ENCODE peak calls at places on chromosome 9, in eight cellular contexts. U is Karpas-422; R is GM23248; B is gastrocnemius medialis; A is stomach; Z is Jurkat, Clone E6-1; Y is astrocyte of the spinal cord; O is IMR-90. T is an unnamed sample.

GRCh38 chr9:91433180-91433579 is 9.5 kb upstream of the NFIL3 start:
- DNase-seq in U (peak), R (peak), B (no peak), A (no peak), Z (peak), Y (peak), O (peak), T (no peak)

GRCh38 chr9:88692837-88693236 is 157.9 kb downstream of the NXNL2 start:
- DNase-seq in U (no peak), R (no peak), B (no peak), A (no peak), Z (no peak), Y (no peak), O (no peak), T (no peak)

GRCh38 chr9:78806492-78807160 is 509.7 kb downstream of the PSAT1 start:
- DNase-seq in U (no peak), R (no peak), B (no peak), A (no peak), Z (no peak), Y (no peak), O (peak), T (no peak)

GRCh38 chr9:96491079-96491879 is 41.3 kb downstream of the HABP4 start:
- DNase-seq in U (no peak), R (no peak), B (no peak), A (no peak), Z (peak), Y (peak), O (peak), T (no peak)

GRCh38 chr9:82586918-82587356 is 476.0 kb downstream of the RASEF start:
- DNase-seq in U (no peak), R (no peak), B (no peak), A (no peak), Z (no peak), Y (no peak), O (no peak), T (no peak)

GRCh38 chr9:14778565-14778964 is 56.0 kb upstream of the CER1 start:
- DNase-seq in U (no peak), R (no peak), B (no peak), A (no peak), Z (no peak), Y (no peak), O (no peak), T (no peak)

GRCh38 chr9:3244963-3245653 is 280.7 kb downstream of the RFX3 start:
- DNase-seq in U (no peak), R (peak), B (no peak), A (no peak), Z (no peak), Y (no peak), O (no peak), T (no peak)

GRCh38 chr9:133306242-133307194 is 29.5 kb downstream of the SURF6 start:
- DNase-seq in U (no peak), R (no peak), B (no peak), A (no peak), Z (no peak), Y (peak), O (no peak), T (no peak)

GRCh38 chr9:136665111-136665703 is 2.5 kb downstream of the EGFL7 start:
- DNase-seq in U (no peak), R (peak), B (no peak), A (no peak), Z (no peak), Y (no peak), O (no peak), T (no peak)

GRCh38 chr9:137813167-137813566 is 64.4 kb upstream of the CACNA1B start:
- DNase-seq in U (no peak), R (no peak), B (no peak), A (no peak), Z (no peak), Y (no peak), O (no peak), T (no peak)

GRCh38 chr9:119836036-119836435 is 466.8 kb upstream of the BRINP1 start:
- DNase-seq in U (no peak), R (no peak), B (no peak), A (no peak), Z (no peak), Y (no peak), O (no peak), T (no peak)

GRCh38 chr9:109228093-109228642 is 61.1 kb upstream of the FRRS1L start:
- DNase-seq in U (no peak), R (no peak), B (no peak), A (no peak), Z (no peak), Y (no peak), O (no peak), T (no peak)

GRCh38 chr9:4180907-4181605 is 118.8 kb downstream of the GLIS3 start:
- DNase-seq in U (no peak), R (no peak), B (no peak), A (no peak), Z (no peak), Y (no peak), O (no peak), T (no peak)

GRCh38 chr9:1434082-1434481 is 383.9 kb downstream of the DMRT2 start:
- DNase-seq in U (no peak), R (peak), B (no peak), A (no peak), Z (no peak), Y (no peak), O (no peak), T (no peak)

GRCh38 chr9:35820076-35820475 is 5.2 kb upstream of the HINT2 start:
- DNase-seq in U (no peak), R (peak), B (no peak), A (no peak), Z (no peak), Y (peak), O (peak), T (no peak)

GRCh38 chr9:134189475-134190231 is 25.3 kb upstream of the RNU6ATAC start:
- DNase-seq in U (no peak), R (no peak), B (peak), A (no peak), Z (no peak), Y (no peak), O (no peak), T (no peak)

GRCh38 chr9:89502038-89502601 is 4.2 kb upstream of the SEMA4D start:
- DNase-seq in U (no peak), R (no peak), B (no peak), A (no peak), Z (peak), Y (no peak), O (no peak), T (no peak)

GRCh38 chr9:132247942-132248341 is 86.1 kb downstream of the NTNG2 start:
- DNase-seq in U (no peak), R (no peak), B (no peak), A (no peak), Z (no peak), Y (no peak), O (no peak), T (no peak)

GRCh38 chr9:133664651-133665050 is 28.5 kb downstream of the DBH start:
- DNase-seq in U (no peak), R (no peak), B (no peak), A (no peak), Z (no peak), Y (no peak), O (no peak), T (no peak)

GRCh38 chr9:125509476-125509875 is 197.5 kb downstream of the MAPKAP1 start:
- DNase-seq in U (no peak), R (peak), B (no peak), A (no peak), Z (no peak), Y (no peak), O (peak), T (no peak)

GRCh38 chr9:104970588-104970987 is 42.6 kb upstream of the ABCA1 start:
- DNase-seq in U (no peak), R (peak), B (no peak), A (no peak), Z (no peak), Y (no peak), O (peak), T (no peak)

GRCh38 chr9:134983094-134983493 is 65.4 kb upstream of the FCN1 start:
- DNase-seq in U (peak), R (no peak), B (no peak), A (peak), Z (no peak), Y (no peak), O (no peak), T (no peak)

GRCh38 chr9:77897292-77897691 is 134.3 kb downstream of the GNAQ start:
- DNase-seq in U (peak), R (peak), B (no peak), A (no peak), Z (peak), Y (peak), O (peak), T (no peak)

GRCh38 chr9:14942037-14942436 is 31.8 kb upstream of the FREM1 start:
- DNase-seq in U (no peak), R (peak), B (no peak), A (no peak), Z (no peak), Y (no peak), O (no peak), T (no peak)

GRCh38 chr9:94734054-94734754 is 7.7 kb downstream of the AOPEP start:
- DNase-seq in U (no peak), R (no peak), B (no peak), A (no peak), Z (no peak), Y (no peak), O (no peak), T (no peak)

GRCh38 chr9:2180171-2180570 is 165.0 kb downstream of the SMARCA2 start:
- DNase-seq in U (no peak), R (peak), B (no peak), A (no peak), Z (no peak), Y (no peak), O (no peak), T (no peak)

GRCh38 chr9:133583111-133583510 is 26.1 kb downstream of the FAM163B start:
- DNase-seq in U (no peak), R (no peak), B (no peak), A (no peak), Z (no peak), Y (no peak), O (no peak), T (no peak)

GRCh38 chr9:33162721-33163311 is 4.3 kb downstream of the B4GALT1 start:
- DNase-seq in U (no peak), R (peak), B (peak), A (peak), Z (no peak), Y (no peak), O (peak), T (no peak)

GRCh38 chr9:98927724-98928123 is 16.0 kb upstream of the COL15A1 start:
- DNase-seq in U (no peak), R (no peak), B (no peak), A (no peak), Z (no peak), Y (no peak), O (no peak), T (no peak)

GRCh38 chr9:101671567-101671966 is 66.9 kb downstream of the GRIN3A start:
- DNase-seq in U (no peak), R (no peak), B (no peak), A (no peak), Z (no peak), Y (no peak), O (no peak), T (no peak)

GRCh38 chr9:36327903-36328302 is 69.7 kb upstream of the GNE start:
- DNase-seq in U (peak), R (peak), B (no peak), A (no peak), Z (no peak), Y (no peak), O (peak), T (no peak)

GRCh38 chr9:89425024-89425805 is 72.7 kb downstream of the SEMA4D start:
- DNase-seq in U (no peak), R (no peak), B (no peak), A (no peak), Z (no peak), Y (peak), O (peak), T (no peak)

GRCh38 chr9:104091708-104092107 is 2.4 kb upstream of the SMC2 start:
- DNase-seq in U (peak), R (peak), B (peak), A (no peak), Z (peak), Y (peak), O (peak), T (no peak)

GRCh38 chr9:23830949-23831730 is 5.1 kb upstream of the ELAVL2 start:
- DNase-seq in U (no peak), R (no peak), B (no peak), A (no peak), Z (no peak), Y (no peak), O (no peak), T (no peak)

GRCh38 chr9:15370496-15371464 is 51.9 kb upstream of the SNAPC3 start:
- DNase-seq in U (no peak), R (peak), B (no peak), A (no peak), Z (no peak), Y (peak), O (no peak), T (no peak)

GRCh38 chr9:133403766-133404439 is 13.9 kb downstream of the REXO4 start:
- DNase-seq in U (peak), R (peak), B (no peak), A (peak), Z (no peak), Y (no peak), O (no peak), T (no peak)

GRCh38 chr9:33014665-33015014 is 10.4 kb upstream of the DNAJA1 start:
- DNase-seq in U (no peak), R (no peak), B (no peak), A (no peak), Z (no peak), Y (no peak), O (no peak), T (no peak)

GRCh38 chr9:37904647-37905505 is 949 bp upstream of the SLC25A51 start:
- DNase-seq in U (no peak), R (peak), B (no peak), A (no peak), Z (no peak), Y (no peak), O (peak), T (no peak)

GRCh38 chr9:130393681-130394071 is 51.1 kb upstream of the ASS1 start:
- DNase-seq in U (no peak), R (no peak), B (no peak), A (no peak), Z (no peak), Y (no peak), O (no peak), T (no peak)
- H3K4me3 ChIP-seq in U (no peak), R (no peak), B (no peak), A (no peak), Z (no peak), Y (no peak), O (no peak), T (no peak)

GRCh38 chr9:124277420-124277819 is 19.7 kb downstream of the NEK6 start:
- DNase-seq in U (no peak), R (no peak), B (no peak), A (no peak), Z (no peak), Y (no peak), O (no peak), T (no peak)
- H3K4me3 ChIP-seq in U (no peak), R (no peak), B (no peak), A (no peak), Z (no peak), Y (no peak), O (no peak), T (no peak)

GRCh38 chr9:127934986-127935385 is 2.7 kb downstream of the DPM2 start:
- DNase-seq in U (no peak), R (no peak), B (no peak), A (no peak), Z (no peak), Y (no peak), O (no peak), T (no peak)

GRCh38 chr9:127937046-127937382 is 640 bp downstream of the DPM2 start:
- DNase-seq in U (no peak), R (no peak), B (no peak), A (no peak), Z (no peak), Y (no peak), O (no peak), T (no peak)

GRCh38 chr9:127934248-127934647 is 3.4 kb downstream of the DPM2 start:
- DNase-seq in U (no peak), R (no peak), B (no peak), A (no peak), Z (no peak), Y (no peak), O (no peak), T (no peak)

GRCh38 chr9:127936347-127936852 is 1.3 kb downstream of the DPM2 start:
- DNase-seq in U (no peak), R (no peak), B (no peak), A (no peak), Z (no peak), Y (no peak), O (no peak), T (no peak)

DNA sequence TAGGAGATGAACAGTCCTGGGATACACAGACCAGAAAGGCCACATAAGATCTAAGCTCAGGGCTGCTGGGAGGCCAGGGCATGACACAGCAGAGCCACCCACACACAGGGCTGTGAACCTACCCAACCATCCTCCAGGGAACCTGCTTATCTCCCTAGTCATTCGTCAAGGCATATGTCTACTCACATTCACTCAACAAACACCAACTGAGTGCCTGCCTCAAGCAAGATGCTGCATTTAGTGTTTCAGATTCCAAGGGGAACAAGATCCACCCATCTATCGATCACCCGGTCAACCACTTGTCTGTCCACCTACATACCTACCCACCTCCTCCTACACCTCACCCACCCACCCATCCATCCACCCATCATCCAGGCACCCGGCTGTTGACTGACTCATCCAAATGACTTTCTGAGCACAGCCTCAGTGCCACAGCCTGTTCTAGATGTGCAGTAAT is 1.9 kb downstream of the DPM2 start:
- DNase-seq in U (no peak), R (peak), B (no peak), A (no peak), Z (no peak), Y (no peak), O (peak), T (no peak)
- H3K4me3 ChIP-seq in U (peak), R (peak), B (no peak), A (peak), Z (no peak), Y (no peak), O (no peak), T (no peak)

GRCh38 chr9:6080154-6080716 is 64.8 kb upstream of the RANBP6 start:
- DNase-seq in U (peak), R (peak), B (peak), A (peak), Z (peak), Y (peak), O (peak), T (peak)
- H3K4me3 ChIP-seq in U (peak), R (peak), B (peak), A (peak), Z (no peak), Y (peak), O (peak), T (peak)

GRCh38 chr9:93220627-93221425 is 36.9 kb downstream of the WNK2 start:
- DNase-seq in U (no peak), R (no peak), B (peak), A (no peak), Z (no peak), Y (no peak), O (no peak), T (no peak)

GRCh38 chr9:93225417-93225816 is 41.5 kb downstream of the WNK2 start:
- DNase-seq in U (peak), R (no peak), B (no peak), A (no peak), Z (no peak), Y (no peak), O (no peak), T (no peak)

GRCh38 chr9:93224591-93224990 is 40.7 kb downstream of the WNK2 start:
- DNase-seq in U (no peak), R (no peak), B (no peak), A (no peak), Z (no peak), Y (no peak), O (no peak), T (no peak)

GRCh38 chr9:93225892-93226291 is 42.0 kb downstream of the WNK2 start:
- DNase-seq in U (no peak), R (no peak), B (no peak), A (no peak), Z (no peak), Y (no peak), O (no peak), T (no peak)

DNA sequence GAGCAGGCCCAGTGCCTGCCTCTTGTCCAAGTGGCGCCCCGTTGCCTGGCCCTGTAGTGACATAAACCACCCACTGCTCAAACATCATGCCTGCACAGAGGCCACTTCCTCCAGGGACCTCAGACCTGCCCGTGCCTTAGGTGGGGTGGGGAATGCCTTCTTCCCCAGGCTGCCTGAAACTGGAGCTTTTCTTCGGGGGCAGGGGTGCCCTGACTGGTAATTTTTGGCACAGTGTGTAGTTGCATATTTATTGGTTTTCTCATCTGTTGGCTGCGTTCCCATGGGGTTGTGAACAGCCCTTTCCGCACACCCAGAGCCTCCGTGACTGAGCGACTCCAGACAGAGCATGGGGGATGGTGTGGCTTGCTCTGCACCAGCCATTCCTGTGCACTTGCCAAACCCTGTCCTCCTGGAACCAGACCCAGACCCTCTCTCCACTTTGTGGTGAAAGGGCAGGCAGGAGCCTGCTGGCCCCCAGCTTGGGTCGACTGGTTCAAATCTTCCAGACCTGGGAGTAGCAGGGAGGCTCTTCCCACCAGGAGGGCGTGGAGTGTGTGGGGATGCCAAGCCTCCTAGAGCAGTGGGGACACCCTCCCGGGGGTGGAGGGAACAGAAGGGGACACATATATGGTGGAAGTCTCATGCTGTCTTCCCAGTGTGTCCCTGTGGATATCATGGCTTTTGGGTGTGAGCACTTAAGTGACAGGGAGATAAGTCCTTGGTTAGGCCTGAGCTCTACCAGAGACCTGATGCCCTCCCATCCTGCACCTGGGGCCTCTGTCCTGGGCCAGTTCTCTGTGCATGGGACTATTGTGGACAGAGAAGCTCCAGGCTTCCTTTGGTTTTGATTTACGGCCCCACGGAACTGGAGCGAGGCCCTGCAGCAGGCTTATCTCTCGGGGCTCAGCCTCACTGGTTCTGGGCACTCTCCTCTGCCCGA is 39.6 kb downstream of the WNK2 start:
- DNase-seq in U (no peak), R (peak), B (no peak), A (no peak), Z (no peak), Y (peak), O (peak), T (no peak)
- H3K4me3 ChIP-seq in U (no peak), R (no peak), B (no peak), A (no peak), Z (no peak), Y (no peak), O (no peak), T (no peak)